ENCODE peak calls at places on chromosomes 3 and 15, in five cellular contexts. N is colonic mucosa, W is GM23338, Y is cardiac fibroblast, Q is A549. J is an unnamed sample.

GRCh38 chr3:50189274-50189673 is 2.1 kb upstream of the GNAT1 start:
- DNase-seq in N (peak), W (peak), Y (peak), Q (peak), J (peak)

GRCh38 chr15:90571063-90571541 is 41.4 kb downstream of the CRTC3 start:
- DNase-seq in N (peak), W (no peak), Y (peak), Q (no peak), J (no peak)

GRCh38 chr3:149646181-149646766 is 11.6 kb downstream of the WWTR1 start:
- DNase-seq in N (no peak), W (no peak), Y (peak), Q (peak), J (no peak)

GRCh38 chr3:146536681-146537080 is 7.7 kb downstream of the PLSCR1 start:
- DNase-seq in N (no peak), W (no peak), Y (peak), Q (no peak), J (no peak)

GRCh38 chr15:57537072-57537471 is 54.6 kb upstream of the MYZAP start:
- DNase-seq in N (peak), W (peak), Y (peak), Q (no peak), J (peak)

GRCh38 chr3:18349197-18349798 is 75.8 kb downstream of the SATB1 start:
- DNase-seq in N (no peak), W (no peak), Y (no peak), Q (no peak), J (no peak)

GRCh38 chr3:79598594-79598993 is 169.2 kb downstream of the ROBO1 start:
- DNase-seq in N (no peak), W (peak), Y (peak), Q (no peak), J (peak)

GRCh38 chr15:90086868-90087268 is 15.4 kb downstream of the IDH2 start:
- DNase-seq in N (peak), W (peak), Y (peak), Q (peak), J (peak)

GRCh38 chr3:39485547-39485946 is 18.1 kb downstream of the MOBP start:
- DNase-seq in N (no peak), W (no peak), Y (no peak), Q (no peak), J (no peak)

GRCh38 chr15:71647479-71647792 is 162.9 kb upstream of the NR2E3 start:
- DNase-seq in N (no peak), W (no peak), Y (peak), Q (no peak), J (no peak)

GRCh38 chr15:68541743-68542142 is 37.0 kb upstream of the CORO2B start:
- DNase-seq in N (no peak), W (no peak), Y (no peak), Q (no peak), J (no peak)

GRCh38 chr3:195905970-195906864 is 2.1 kb downstream of the TNK2 start:
- DNase-seq in N (peak), W (no peak), Y (peak), Q (no peak), J (no peak)

GRCh38 chr3:157447026-157447694 is 10.5 kb downstream of the PTX3 start:
- DNase-seq in N (no peak), W (peak), Y (peak), Q (no peak), J (no peak)

DNA sequence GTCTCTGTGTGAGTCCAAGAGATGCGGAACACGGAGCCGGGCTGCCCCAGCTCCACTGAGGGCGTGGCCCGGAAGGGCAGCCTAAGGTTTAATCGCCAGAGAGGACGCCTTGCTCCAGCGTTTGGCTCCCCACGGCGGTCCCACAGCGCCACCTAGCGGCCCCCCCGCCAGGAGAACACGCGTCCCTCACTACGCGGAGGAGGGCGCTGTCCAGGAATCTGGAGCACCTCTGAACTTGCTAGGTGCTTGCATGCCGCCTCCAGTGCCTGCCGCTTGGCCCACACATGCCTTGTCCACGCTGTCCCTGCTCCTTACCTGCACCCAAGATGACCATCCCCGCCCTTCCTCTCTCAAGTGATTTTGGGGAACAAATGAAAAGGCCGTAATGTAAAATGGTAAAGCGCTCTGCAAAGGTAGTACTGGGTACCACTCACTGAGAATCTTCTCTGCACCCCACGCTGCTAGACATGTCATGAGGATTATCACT is 14.4 kb upstream of the MRPS22 start:
- DNase-seq in N (peak), W (peak), Y (peak), Q (peak), J (peak)
- H3K4me3 ChIP-seq in N (no peak), W (peak), Y (no peak), Q (peak), J (peak)

DNA sequence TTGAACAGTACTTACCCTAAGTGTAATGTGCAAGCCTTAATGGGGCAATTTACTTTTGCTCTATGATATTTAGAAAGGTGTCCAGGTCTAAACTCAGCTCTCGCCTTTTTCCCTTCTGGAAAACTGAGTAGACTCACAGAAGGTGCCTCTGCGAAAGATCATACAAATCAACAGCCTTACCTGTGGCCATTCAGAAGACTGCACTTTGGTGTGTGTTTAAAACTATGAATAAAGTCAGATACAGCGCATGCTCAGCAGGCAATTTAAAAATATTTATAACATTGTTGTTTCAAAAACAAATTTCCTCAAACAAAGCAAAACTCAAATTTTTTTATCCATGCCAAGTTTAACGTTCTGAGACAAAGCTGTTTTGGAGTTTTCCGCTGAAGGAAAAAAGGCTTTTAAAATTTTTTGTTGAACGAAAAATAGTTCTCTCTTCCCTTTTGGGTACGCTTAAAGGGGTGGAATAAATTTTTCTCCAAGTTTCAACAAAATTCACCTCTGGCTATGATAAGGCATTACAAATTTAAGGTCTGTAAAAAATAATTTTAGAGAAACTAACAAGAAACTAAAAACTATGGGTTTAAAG is 156.3 kb downstream of the TIGIT start:
- DNase-seq in N (no peak), W (no peak), Y (no peak), Q (no peak), J (no peak)
- H3K4me3 ChIP-seq in N (no peak), W (no peak), Y (no peak), Q (no peak), J (no peak)

GRCh38 chr3:160226740-160227048 is 1.5 kb downstream of the C3orf80 start:
- DNase-seq in N (no peak), W (no peak), Y (no peak), Q (no peak), J (no peak)
- H3K4me3 ChIP-seq in N (peak), W (peak), Y (no peak), Q (peak), J (peak)

GRCh38 chr3:116661196-116661595 is 48.4 kb upstream of the TUSC7 start:
- DNase-seq in N (no peak), W (no peak), Y (no peak), Q (no peak), J (no peak)
- H3K4me3 ChIP-seq in N (no peak), W (no peak), Y (no peak), Q (no peak), J (no peak)

GRCh38 chr15:97875513-97876285 is 84.8 kb upstream of the ARRDC4 start:
- DNase-seq in N (peak), W (peak), Y (no peak), Q (no peak), J (no peak)
- H3K4me3 ChIP-seq in N (no peak), W (peak), Y (no peak), Q (peak), J (no peak)

GRCh38 chr3:140545756-140546155 is 132.1 kb upstream of the TRIM42 start:
- DNase-seq in N (no peak), W (no peak), Y (no peak), Q (no peak), J (no peak)
- H3K4me3 ChIP-seq in N (no peak), W (no peak), Y (no peak), Q (no peak), J (no peak)

GRCh38 chr15:39782441-39783138 is at the start of gene FSIP1:
- DNase-seq in N (peak), W (peak), Y (peak), Q (peak), J (peak)

GRCh38 chr15:39781147-39781966 is 1.3 kb downstream of the FSIP1 start:
- DNase-seq in N (no peak), W (no peak), Y (no peak), Q (no peak), J (no peak)

GRCh38 chr15:39784125-39784524 is 1.5 kb upstream of the FSIP1 start:
- DNase-seq in N (no peak), W (no peak), Y (peak), Q (no peak), J (no peak)

GRCh38 chr15:39783244-39783820 is 691 bp upstream of the FSIP1 start:
- DNase-seq in N (no peak), W (peak), Y (peak), Q (no peak), J (no peak)

DNA sequence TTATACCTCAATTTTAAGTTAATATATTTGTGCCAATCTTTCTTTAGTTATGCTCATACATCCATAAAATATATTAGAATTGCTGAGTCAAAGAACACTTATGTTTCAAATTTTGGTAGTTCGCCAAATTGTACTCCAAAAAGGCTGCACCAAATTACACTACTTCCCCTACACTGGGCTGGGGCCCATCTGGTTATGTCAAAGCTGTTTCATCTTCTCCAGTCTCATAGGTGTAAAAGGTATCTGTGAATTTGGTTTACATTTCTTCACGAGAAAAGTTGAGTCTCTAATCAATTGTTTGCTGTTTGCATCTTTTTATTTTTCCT is 711 bp downstream of the FSIP1 start:
- DNase-seq in N (no peak), W (no peak), Y (no peak), Q (no peak), J (no peak)
- H3K4me3 ChIP-seq in N (peak), W (peak), Y (peak), Q (peak), J (peak)

GRCh38 chr3:170144437-170144843 is 37.1 kb downstream of the PHC3 start:
- DNase-seq in N (no peak), W (no peak), Y (no peak), Q (no peak), J (no peak)
- H3K4me3 ChIP-seq in N (no peak), W (no peak), Y (no peak), Q (no peak), J (no peak)

DNA sequence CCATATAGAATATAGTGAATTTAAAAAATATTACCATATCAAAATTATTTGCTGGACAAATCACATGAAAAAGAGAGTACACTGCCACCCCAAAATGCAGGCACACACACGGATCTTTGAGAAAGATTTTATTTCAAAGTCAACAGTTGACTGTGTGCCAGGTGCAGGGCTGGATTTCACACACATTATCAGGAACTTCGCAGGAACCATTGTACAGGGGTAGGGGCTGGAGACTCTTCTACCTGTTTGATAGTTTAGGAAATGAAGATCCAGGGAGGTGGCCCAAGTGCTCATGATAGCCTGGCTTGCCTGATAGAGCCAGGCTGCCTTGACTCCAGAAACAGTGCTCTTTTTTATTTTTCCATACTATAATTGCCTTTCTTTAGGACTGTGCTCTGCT is 54.2 kb downstream of the IL1RAP start:
- DNase-seq in N (no peak), W (no peak), Y (no peak), Q (no peak), J (no peak)
- H3K4me3 ChIP-seq in N (no peak), W (no peak), Y (no peak), Q (no peak), J (no peak)